ENCODE peak calls at places on chromosomes 13 and 19, in ten cellular contexts. P is AG10803; E is PC-9; U is SK-N-SH; I is effector CD4-positive, alpha-beta T cell; O is astrocyte of the cerebellum; A is fibroblast of the conjunctiva; L is GM23248; M is hippocampal formation; S is lower leg skin. T is an unnamed sample.

GRCh38 chr13:47220453-47221150 is 323.7 kb upstream of the HTR2A start:
- DNase-seq in M (no peak), L (no peak), U (no peak), A (no peak), S (no peak), I (no peak), P (no peak), O (no peak), E (no peak), T (no peak)

GRCh38 chr19:19191920-19192882 is at the start of the genes BORCS8 and RFXANK:
- DNase-seq in E (peak), M (peak), P (peak), U (peak), I (peak), O (peak), S (peak), L (peak), A (peak), T (peak)

GRCh38 chr19:30103981-30104380 is 161.9 kb downstream of the URI1 start:
- DNase-seq in L (no peak), U (no peak), O (no peak), P (no peak), S (no peak), A (no peak), I (no peak), M (no peak), E (no peak), T (no peak)

GRCh38 chr13:73169971-73170370 is 111.2 kb downstream of the KLF5 start:
- DNase-seq in A (no peak), E (no peak), S (no peak), U (no peak), I (no peak), L (no peak), P (no peak), O (no peak), M (no peak), T (no peak)

GRCh38 chr19:10290876-10291553 is 1.3 kb downstream of the ICAM5 start:
- DNase-seq in S (peak), M (no peak), I (peak), U (peak), A (no peak), E (no peak), L (peak), P (peak), O (no peak), T (peak)

GRCh38 chr13:112728375-112729126 is 38.7 kb downstream of the ATP11A start:
- DNase-seq in U (no peak), E (no peak), P (no peak), A (no peak), S (no peak), M (no peak), O (no peak), I (no peak), L (no peak), T (no peak)

GRCh38 chr19:19096641-19097627 is 33.1 kb downstream of the SLC25A42 start:
- DNase-seq in E (peak), S (no peak), U (no peak), O (no peak), A (no peak), P (no peak), I (no peak), M (no peak), L (no peak), T (no peak)

GRCh38 chr13:111913790-111914189 is 153.2 kb upstream of the SOX1 start:
- DNase-seq in L (no peak), O (no peak), A (no peak), P (no peak), E (no peak), U (no peak), S (peak), M (no peak), I (no peak), T (no peak)

GRCh38 chr13:110275931-110276552 is 30.9 kb downstream of the COL4A1 start:
- DNase-seq in P (peak), E (no peak), I (no peak), M (no peak), S (peak), U (no peak), L (no peak), A (peak), O (no peak), T (no peak)

GRCh38 chr19:12261554-12261953 is 33.1 kb downstream of the ZNF44 start:
- DNase-seq in L (no peak), I (no peak), O (no peak), A (no peak), U (no peak), S (no peak), M (no peak), P (no peak), E (no peak), T (no peak)

GRCh38 chr13:79281335-79281734 is 124.7 kb downstream of the RBM26 start:
- DNase-seq in S (no peak), E (no peak), L (no peak), A (no peak), P (no peak), I (no peak), O (no peak), M (no peak), U (no peak), T (no peak)

T was measured in T-helper 9 cell.